ENCODE peak calls at places on chromosomes 16 and 17, in seven cellular contexts. One of them, this sample, is unnamed.

GRCh38 chr17:33137411-33137810 is 145.8 kb downstream of the SPACA3 start:
- DNase-seq in stimulated activated CD4-positive, alpha-beta T cell treated with anti-CD3 and anti-CD28 coated beads, Interleukin-2, amount 100 ng/mL, for 4 hours: no peak
- DNase-seq in NCI-H774: peak; percentile 25
- DNase-seq in iris pigment epithelial cell: no peak
- DNase-seq in NCI-H69: no peak
- DNase-seq in MV-4-11: no peak
- DNase-seq in stimulated activated CD8-positive, alpha-beta memory T cell treated with anti-CD3 and anti-CD28 coated beads, Interleukin-15, amount 100 ng/mL, for 48 hours: no peak
- DNase-seq in this sample: no peak

GRCh38 chr17:17096438-17097178 is 54.4 kb downstream of the MPRIP start:
- DNase-seq in stimulated activated CD4-positive, alpha-beta T cell treated with anti-CD3 and anti-CD28 coated beads, Interleukin-2, amount 100 ng/mL, for 4 hours: no peak
- DNase-seq in NCI-H69: no peak
- DNase-seq in NCI-H774: no peak
- DNase-seq in MV-4-11: no peak
- DNase-seq in stimulated activated CD8-positive, alpha-beta memory T cell treated with anti-CD3 and anti-CD28 coated beads, Interleukin-15, amount 100 ng/mL, for 48 hours: no peak
- DNase-seq in iris pigment epithelial cell: peak; percentile 28
- DNase-seq in this sample: no peak

GRCh38 chr17:12107905-12108304 is 87.2 kb downstream of the MAP2K4 start:
- DNase-seq in stimulated activated CD4-positive, alpha-beta T cell treated with anti-CD3 and anti-CD28 coated beads, Interleukin-2, amount 100 ng/mL, for 4 hours: no peak
- DNase-seq in NCI-H69: peak; percentile 66
- DNase-seq in MV-4-11: no peak
- DNase-seq in stimulated activated CD8-positive, alpha-beta memory T cell treated with anti-CD3 and anti-CD28 coated beads, Interleukin-15, amount 100 ng/mL, for 48 hours: no peak
- DNase-seq in iris pigment epithelial cell: peak; percentile 51
- DNase-seq in NCI-H774: no peak
- DNase-seq in this sample: no peak

GRCh38 chr16:18846416-18846815 is 45.1 kb upstream of the ARL6IP1 start:
- DNase-seq in iris pigment epithelial cell: no peak
- DNase-seq in stimulated activated CD8-positive, alpha-beta memory T cell treated with anti-CD3 and anti-CD28 coated beads, Interleukin-15, amount 100 ng/mL, for 48 hours: no peak
- DNase-seq in stimulated activated CD4-positive, alpha-beta T cell treated with anti-CD3 and anti-CD28 coated beads, Interleukin-2, amount 100 ng/mL, for 4 hours: no peak
- DNase-seq in NCI-H69: no peak
- DNase-seq in MV-4-11: no peak
- DNase-seq in NCI-H774: no peak
- DNase-seq in this sample: no peak

GRCh38 chr17:21119247-21119944 is 7.4 kb upstream of the DHRS7B start:
- DNase-seq in stimulated activated CD4-positive, alpha-beta T cell treated with anti-CD3 and anti-CD28 coated beads, Interleukin-2, amount 100 ng/mL, for 4 hours: peak; percentile 48
- DNase-seq in MV-4-11: peak; percentile 54
- DNase-seq in NCI-H774: no peak
- DNase-seq in iris pigment epithelial cell: peak; percentile 56
- DNase-seq in stimulated activated CD8-positive, alpha-beta memory T cell treated with anti-CD3 and anti-CD28 coated beads, Interleukin-15, amount 100 ng/mL, for 48 hours: peak; percentile 50
- DNase-seq in NCI-H69: peak; percentile 66
- DNase-seq in this sample: peak; percentile 72

GRCh38 chr17:18240449-18240848 is 15.0 kb downstream of the LLGL1 start:
- DNase-seq in MV-4-11: no peak
- DNase-seq in NCI-H69: no peak
- DNase-seq in iris pigment epithelial cell: no peak
- DNase-seq in NCI-H774: no peak
- DNase-seq in stimulated activated CD4-positive, alpha-beta T cell treated with anti-CD3 and anti-CD28 coated beads, Interleukin-2, amount 100 ng/mL, for 4 hours: no peak
- DNase-seq in stimulated activated CD8-positive, alpha-beta memory T cell treated with anti-CD3 and anti-CD28 coated beads, Interleukin-15, amount 100 ng/mL, for 48 hours: no peak
- DNase-seq in this sample: no peak

GRCh38 chr16:85227924-85228462 is 115.7 kb upstream of the CIBAR2 start:
- DNase-seq in stimulated activated CD4-positive, alpha-beta T cell treated with anti-CD3 and anti-CD28 coated beads, Interleukin-2, amount 100 ng/mL, for 4 hours: no peak
- DNase-seq in MV-4-11: peak; percentile 15
- DNase-seq in NCI-H69: peak; percentile 79
- DNase-seq in stimulated activated CD8-positive, alpha-beta memory T cell treated with anti-CD3 and anti-CD28 coated beads, Interleukin-15, amount 100 ng/mL, for 48 hours: no peak
- DNase-seq in NCI-H774: no peak
- DNase-seq in iris pigment epithelial cell: peak; percentile 73
- DNase-seq in this sample: peak; percentile 77

GRCh38 chr16:69938981-69939820 is 11.9 kb upstream of the CLEC18A start:
- DNase-seq in NCI-H69: no peak
- DNase-seq in iris pigment epithelial cell: no peak
- DNase-seq in stimulated activated CD8-positive, alpha-beta memory T cell treated with anti-CD3 and anti-CD28 coated beads, Interleukin-15, amount 100 ng/mL, for 48 hours: no peak
- DNase-seq in MV-4-11: no peak
- DNase-seq in NCI-H774: no peak
- DNase-seq in stimulated activated CD4-positive, alpha-beta T cell treated with anti-CD3 and anti-CD28 coated beads, Interleukin-2, amount 100 ng/mL, for 4 hours: no peak
- DNase-seq in this sample: no peak

GRCh38 chr16:84347161-84347560 is 21.2 kb upstream of the ATP2C2 start:
- DNase-seq in stimulated activated CD4-positive, alpha-beta T cell treated with anti-CD3 and anti-CD28 coated beads, Interleukin-2, amount 100 ng/mL, for 4 hours: no peak
- DNase-seq in stimulated activated CD8-positive, alpha-beta memory T cell treated with anti-CD3 and anti-CD28 coated beads, Interleukin-15, amount 100 ng/mL, for 48 hours: no peak
- DNase-seq in NCI-H69: no peak
- DNase-seq in iris pigment epithelial cell: no peak
- DNase-seq in MV-4-11: no peak
- DNase-seq in NCI-H774: no peak
- DNase-seq in this sample: no peak

GRCh38 chr17:74296548-74296936 is 22.5 kb downstream of the DNAI2 start:
- DNase-seq in stimulated activated CD4-positive, alpha-beta T cell treated with anti-CD3 and anti-CD28 coated beads, Interleukin-2, amount 100 ng/mL, for 4 hours: no peak
- DNase-seq in stimulated activated CD8-positive, alpha-beta memory T cell treated with anti-CD3 and anti-CD28 coated beads, Interleukin-15, amount 100 ng/mL, for 48 hours: peak; percentile 13
- DNase-seq in NCI-H774: peak; percentile 26
- DNase-seq in iris pigment epithelial cell: peak; percentile 59
- DNase-seq in NCI-H69: peak; percentile 73
- DNase-seq in MV-4-11: peak; percentile 53
- DNase-seq in this sample: peak; percentile 67

GRCh38 chr16:754208-755097 is 6.1 kb upstream of the MSLN start:
- DNase-seq in NCI-H774: no peak
- DNase-seq in iris pigment epithelial cell: no peak
- DNase-seq in stimulated activated CD8-positive, alpha-beta memory T cell treated with anti-CD3 and anti-CD28 coated beads, Interleukin-15, amount 100 ng/mL, for 48 hours: no peak
- DNase-seq in MV-4-11: peak; percentile 84
- DNase-seq in NCI-H69: no peak
- DNase-seq in stimulated activated CD4-positive, alpha-beta T cell treated with anti-CD3 and anti-CD28 coated beads, Interleukin-2, amount 100 ng/mL, for 4 hours: no peak
- DNase-seq in this sample: no peak

GRCh38 chr16:71929048-71929447 is 33.7 kb downstream of the IST1 start:
- DNase-seq in iris pigment epithelial cell: peak; percentile 89
- DNase-seq in NCI-H774: no peak
- DNase-seq in stimulated activated CD4-positive, alpha-beta T cell treated with anti-CD3 and anti-CD28 coated beads, Interleukin-2, amount 100 ng/mL, for 4 hours: no peak
- DNase-seq in MV-4-11: no peak
- DNase-seq in stimulated activated CD8-positive, alpha-beta memory T cell treated with anti-CD3 and anti-CD28 coated beads, Interleukin-15, amount 100 ng/mL, for 48 hours: no peak
- DNase-seq in NCI-H69: no peak
- DNase-seq in this sample: peak; percentile 42